ENCODE peak calls at places on chromosomes 13 and 19, in six cellular contexts. I, U, H, M, V and R are unnamed samples.

GRCh38 chr19:12695997-12696365 is 450 bp downstream of the FBXW9 start:
- DNase-seq in U (no peak), V (peak; percentile 10), H (no peak), I (no peak), M (no peak), R (no peak)

GRCh38 chr19:6851359-6851758 is 36.0 kb upstream of the ADGRE1 start:
- DNase-seq in H (no peak), M (no peak), U (no peak), I (no peak), V (no peak), R (no peak)

GRCh38 chr13:72726721-72727416 is 560 bp downstream of the MZT1 start:
- DNase-seq in V (peak; percentile 7), I (no peak), U (no peak), H (peak; percentile 29), M (peak; percentile 2), R (peak; percentile 15)

GRCh38 chr19:53594811-53595509 is 36.8 kb upstream of the DPRX start:
- DNase-seq in M (no peak), H (no peak), I (no peak), U (no peak), V (no peak), R (no peak)

GRCh38 chr13:31207630-31208549 is 8.1 kb downstream of the B3GLCT start:
- DNase-seq in M (no peak), I (peak; percentile 73), V (no peak), U (peak; percentile 70), H (no peak), R (no peak)

GRCh38 chr13:77267362-77267761 is 59.5 kb downstream of the MYCBP2 start:
- DNase-seq in U (no peak), I (no peak), H (no peak), V (no peak), M (no peak), R (no peak)

GRCh38 chr19:31503211-31503610 is 154.0 kb upstream of the TSHZ3 start:
- DNase-seq in U (no peak), M (no peak), H (no peak), I (no peak), V (no peak), R (no peak)

GRCh38 chr19:53865918-53866696 is 1.6 kb upstream of the MYADM start:
- DNase-seq in M (peak; percentile 60), V (peak; percentile 78), I (no peak), U (peak; percentile 63), H (peak; percentile 71), R (no peak)

GRCh38 chr19:13689050-13689449 is 75.3 kb upstream of the MRI1 start:
- DNase-seq in M (peak; percentile 61), U (no peak), H (no peak), I (peak; percentile 10), V (no peak), R (no peak)

GRCh38 chr13:84902243-84902642 is 897.0 kb downstream of the SLITRK6 start:
- DNase-seq in H (no peak), I (no peak), U (no peak), M (no peak), V (no peak), R (no peak)

GRCh38 chr13:41199061-41199460 is 4.7 kb upstream of the KBTBD7 start:
- DNase-seq in H (no peak), M (no peak), V (no peak), I (no peak), U (no peak), R (no peak)

GRCh38 chr19:57888107-57888493 is 737 bp downstream of the ZNF814 start:
- DNase-seq in M (no peak), V (no peak), H (no peak), I (no peak), U (no peak), R (peak; percentile 51)

GRCh38 chr13:58869566-58869965 is 1238.0 kb downstream of the PCDH17 start:
- DNase-seq in M (no peak), H (no peak), V (no peak), I (no peak), U (no peak), R (no peak)

GRCh38 chr19:5621311-5621944 is 1.1 kb downstream of the SAFB2 start:
- DNase-seq in V (no peak), H (peak; percentile 27), I (no peak), M (no peak), U (peak; percentile 45), R (no peak)

GRCh38 chr19:12720851-12721655 is 2.7 kb downstream of the TNPO2 start:
- DNase-seq in I (peak; percentile 14), V (no peak), H (no peak), U (no peak), M (no peak), R (no peak)

GRCh38 chr13:41402695-41403511 is 54.4 kb upstream of the RGCC start:
- DNase-seq in H (no peak), M (no peak), U (no peak), I (no peak), V (no peak), R (no peak)

GRCh38 chr19:31937983-31938382 is 407.4 kb upstream of the ZNF507 start:
- DNase-seq in U (no peak), V (no peak), M (no peak), I (no peak), H (no peak), R (no peak)

GRCh38 chr13:50085063-50085462 is 69.8 kb downstream of the KCNRG start:
- DNase-seq in I (no peak), H (no peak), M (no peak), V (no peak), U (no peak), R (no peak)

GRCh38 chr13:106986033-106986484 is 418.1 kb upstream of the ARGLU1 start:
- DNase-seq in H (no peak), I (peak; percentile 20), U (no peak), M (no peak), V (no peak), R (peak; percentile 53)

GRCh38 chr13:98988782-98989181 is 10.9 kb upstream of the DOCK9 start:
- DNase-seq in M (no peak), H (no peak), U (no peak), V (no peak), I (no peak), R (no peak)

GRCh38 chr19:19652482-19653295 is 9.2 kb upstream of the GMIP start:
- DNase-seq in H (no peak), I (no peak), M (no peak), V (no peak), U (peak; percentile 9), R (no peak)

GRCh38 chr13:79837741-79838450 is 356.9 kb downstream of the NDFIP2 start:
- DNase-seq in U (no peak), I (peak; percentile 81), H (no peak), V (no peak), M (no peak), R (no peak)

GRCh38 chr19:48195106-48195830 is 24.8 kb downstream of the ZSWIM9 start:
- DNase-seq in V (no peak), I (no peak), U (no peak), H (no peak), M (no peak), R (no peak)

GRCh38 chr13:111382411-111382810 is 62.0 kb downstream of the TEX29 start:
- DNase-seq in I (no peak), U (no peak), H (peak; percentile 9), V (no peak), M (no peak), R (no peak)

DNA sequence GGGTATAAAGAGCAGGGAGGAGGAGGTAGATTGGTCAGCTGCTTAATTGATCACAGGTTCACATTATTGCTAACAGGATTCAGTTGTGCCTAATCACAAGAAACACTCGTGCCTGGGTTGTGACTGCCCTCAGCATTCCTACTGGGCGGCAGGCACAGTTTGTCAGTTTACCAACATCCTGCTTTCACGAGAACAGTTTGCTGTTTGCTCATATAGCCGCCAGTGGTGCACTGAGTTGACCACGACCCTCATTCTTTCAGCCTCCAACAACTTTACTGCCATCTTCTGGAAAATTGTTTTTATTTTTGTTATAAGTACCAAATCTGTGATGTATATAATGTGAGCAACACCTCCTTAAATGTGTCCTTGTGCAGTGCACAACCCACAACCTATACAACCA is 16.2 kb upstream of the IFT88 start:
- DNase-seq in V (no peak), H (no peak), M (no peak), U (no peak), I (no peak), R (no peak)
- TF ChIP-seq CTCF in V (no peak), H (no peak), M (no peak), U (no peak), I (no peak), R (peak; percentile 12)

GRCh38 chr19:30233375-30233774 is 138.8 kb upstream of the ZNF536 start:
- DNase-seq in V (no peak), U (no peak), M (no peak), I (no peak), H (no peak), R (no peak)
- H3K4me1 ChIP-seq in V (peaks cover 5% of the 10 kb centered on the region), U (peaks cover 5% of the 10 kb centered on the region), M (no peaks in the 10 kb centered on the region), I (peaks cover under 1% of the 10 kb centered on the region), H (peaks cover 6% of the 10 kb centered on the region), R (no peaks in the 10 kb centered on the region)

GRCh38 chr13:24741016-24741662 is 22.8 kb upstream of the RNF17 start:
- DNase-seq in U (no peak), V (no peak), H (no peak), M (no peak), I (no peak), R (no peak)
- TF ChIP-seq CTCF in U (no peak), V (no peak), H (no peak), M (no peak), I (no peak), R (peak; percentile 56)

DNA sequence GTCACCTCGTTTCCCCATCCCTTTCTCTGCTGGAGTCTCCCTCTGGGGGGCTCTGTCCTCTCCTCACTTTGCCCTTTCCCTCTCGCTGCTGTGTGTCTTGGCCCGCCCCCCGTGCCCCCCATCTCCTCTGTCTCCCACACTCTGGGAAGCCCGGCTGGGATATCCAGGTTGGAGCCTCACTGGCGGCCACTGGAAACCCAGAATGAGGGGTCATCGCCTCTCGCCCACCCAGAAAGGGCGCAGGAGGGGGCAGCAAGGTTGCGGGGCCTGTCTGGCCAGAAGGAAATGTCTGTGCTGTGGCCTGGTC is 15.6 kb downstream of the CCDC97 start:
- DNase-seq in I (no peak), M (no peak), V (no peak), H (no peak), U (peak; percentile 37), R (no peak)
- H3K4me1 ChIP-seq in I (peaks cover 82% of the 10 kb centered on the region), M (peaks cover 8% of the 10 kb centered on the region), V (peaks cover 79% of the 10 kb centered on the region), H (peaks cover 96% of the 10 kb centered on the region), U (peaks cover 46% of the 10 kb centered on the region), R (peaks cover 12% of the 10 kb centered on the region)

GRCh38 chr19:15589760-15590451 is 25.1 kb upstream of the CYP4F8 start:
- DNase-seq in H (no peak), M (no peak), V (no peak), U (no peak), I (no peak), R (no peak)

GRCh38 chr19:15587663-15588062 is 27.4 kb upstream of the CYP4F8 start:
- DNase-seq in H (peak; percentile 44), I (no peak), V (no peak), U (no peak), M (no peak), R (no peak)

GRCh38 chr19:15595069-15595468 is 19.9 kb upstream of the CYP4F8 start:
- DNase-seq in I (no peak), M (peak; percentile 80), H (no peak), U (no peak), V (no peak), R (peak; percentile 8)

GRCh38 chr19:15591796-15592195 is 23.2 kb upstream of the CYP4F8 start:
- DNase-seq in V (no peak), H (no peak), M (no peak), I (no peak), U (no peak), R (no peak)
- TF ChIP-seq CTCF in V (no peak), H (no peak), M (no peak), I (no peak), U (no peak), R (no peak)

GRCh38 chr13:113149711-113150544 is 8.5 kb upstream of the PROZ start:
- DNase-seq in M (no peak), H (no peak), V (no peak), U (no peak), I (no peak), R (no peak)
- H3K4me1 ChIP-seq in M (peaks cover 9% of the 10 kb centered on the region), H (peaks cover 24% of the 10 kb centered on the region), V (peaks cover 7% of the 10 kb centered on the region), U (peaks cover 5% of the 10 kb centered on the region), I (peaks cover 10% of the 10 kb centered on the region), R (no peaks in the 10 kb centered on the region)